ENCODE peak calls at places on chromosome 17, in nine cellular contexts. One of them, this sample, is unnamed.

GRCh38 chr17:71547904-71548303 is 572.9 kb upstream of the SOX9 start:
- DNase-seq in mesendoderm: no peak
- DNase-seq in esophagus squamous epithelium: no peak
- DNase-seq in HCT116: no peak
- DNase-seq in HL-60: no peak
- DNase-seq in transverse colon: no peak
- DNase-seq in body of pancreas: no peak
- DNase-seq in GM23338: no peak
- DNase-seq in sigmoid colon: no peak
- DNase-seq in this sample: no peak

GRCh38 chr17:1907818-1908698 is 78.3 kb downstream of the RPA1 start:
- DNase-seq in mesendoderm: peak; percentile 49
- DNase-seq in esophagus squamous epithelium: no peak
- DNase-seq in HCT116: no peak
- DNase-seq in HL-60: peak; percentile 2
- DNase-seq in transverse colon: no peak
- DNase-seq in body of pancreas: no peak
- DNase-seq in GM23338: peak; percentile 72
- DNase-seq in sigmoid colon: no peak
- DNase-seq in this sample: no peak

GRCh38 chr17:16150251-16150859 is 65.0 kb downstream of the NCOR1 start:
- DNase-seq in mesendoderm: no peak
- DNase-seq in esophagus squamous epithelium: no peak
- DNase-seq in HCT116: peak; percentile 6
- DNase-seq in HL-60: no peak
- DNase-seq in transverse colon: no peak
- DNase-seq in body of pancreas: no peak
- DNase-seq in GM23338: no peak
- DNase-seq in sigmoid colon: no peak
- DNase-seq in this sample: no peak

GRCh38 chr17:79950306-79950705 is 85.4 kb downstream of the TBC1D16 start:
- DNase-seq in mesendoderm: no peak
- DNase-seq in esophagus squamous epithelium: no peak
- DNase-seq in HCT116: no peak
- DNase-seq in HL-60: no peak
- DNase-seq in transverse colon: no peak
- DNase-seq in body of pancreas: peak; percentile 39
- DNase-seq in GM23338: peak; percentile 65
- DNase-seq in sigmoid colon: peak; percentile 41
- DNase-seq in this sample: no peak

GRCh38 chr17:6755731-6756184 is at the start of gene XAF1:
- DNase-seq in mesendoderm: no peak
- DNase-seq in esophagus squamous epithelium: no peak
- DNase-seq in HCT116: no peak
- DNase-seq in HL-60: peak; percentile 13
- DNase-seq in transverse colon: peak; percentile 52
- DNase-seq in body of pancreas: no peak
- DNase-seq in GM23338: no peak
- DNase-seq in sigmoid colon: peak; percentile 68
- DNase-seq in this sample: peak; percentile 49

GRCh38 chr17:72971513-72971880 is 121.0 kb downstream of the SLC39A11 start:
- DNase-seq in mesendoderm: no peak
- DNase-seq in esophagus squamous epithelium: no peak
- DNase-seq in HCT116: no peak
- DNase-seq in HL-60: no peak
- DNase-seq in transverse colon: no peak
- DNase-seq in body of pancreas: no peak
- DNase-seq in GM23338: no peak
- DNase-seq in sigmoid colon: no peak
- DNase-seq in this sample: no peak

GRCh38 chr17:44122825-44123355 is 551 bp downstream of the HDAC5 start:
- DNase-seq in mesendoderm: peak; percentile 65
- DNase-seq in esophagus squamous epithelium: no peak
- DNase-seq in HCT116: no peak
- DNase-seq in HL-60: no peak
- DNase-seq in transverse colon: peak; percentile 25
- DNase-seq in body of pancreas: peak; percentile 33
- DNase-seq in GM23338: peak; percentile 48
- DNase-seq in sigmoid colon: no peak
- DNase-seq in this sample: no peak

GRCh38 chr17:45740553-45741330 is 43.4 kb upstream of the CRHR1 start:
- DNase-seq in mesendoderm: peak; percentile 96
- DNase-seq in esophagus squamous epithelium: no peak
- DNase-seq in HCT116: peak; percentile 89
- DNase-seq in HL-60: peak; percentile 17
- DNase-seq in transverse colon: no peak
- DNase-seq in body of pancreas: no peak
- DNase-seq in GM23338: peak; percentile 97
- DNase-seq in sigmoid colon: peak; percentile 25
- DNase-seq in this sample: peak; percentile 32

GRCh38 chr17:29590979-29591736 is 1.7 kb upstream of the GIT1 start:
- DNase-seq in mesendoderm: peak; percentile 92
- DNase-seq in esophagus squamous epithelium: no peak
- DNase-seq in HCT116: peak; percentile 48
- DNase-seq in HL-60: peak; percentile 18
- DNase-seq in transverse colon: peak; percentile 42
- DNase-seq in body of pancreas: no peak
- DNase-seq in GM23338: peak; percentile 86
- DNase-seq in sigmoid colon: peak; percentile 86
- DNase-seq in this sample: no peak

GRCh38 chr17:48892940-48893645 is 506 bp downstream of the ATP5MC1 start:
- DNase-seq in mesendoderm: no peak
- DNase-seq in esophagus squamous epithelium: no peak
- DNase-seq in HCT116: no peak
- DNase-seq in HL-60: no peak
- DNase-seq in transverse colon: no peak
- DNase-seq in body of pancreas: no peak
- DNase-seq in GM23338: peak; percentile 39
- DNase-seq in sigmoid colon: no peak
- DNase-seq in this sample: no peak

GRCh38 chr17:50834126-50834785 is 1.1 kb upstream of the WFIKKN2 start:
- DNase-seq in mesendoderm: no peak
- DNase-seq in esophagus squamous epithelium: no peak
- DNase-seq in HCT116: no peak
- DNase-seq in HL-60: no peak
- DNase-seq in transverse colon: no peak
- DNase-seq in body of pancreas: no peak
- DNase-seq in GM23338: no peak
- DNase-seq in sigmoid colon: peak; percentile 52
- DNase-seq in this sample: no peak
- H3K4me3 ChIP-seq in mesendoderm: no peak overlapping the region
- H3K4me3 ChIP-seq in esophagus squamous epithelium: no peak overlapping the region
- H3K4me3 ChIP-seq in HCT116: no peak overlapping the region
- H3K4me3 ChIP-seq in HL-60: no peak overlapping the region
- H3K4me3 ChIP-seq in transverse colon: no peak overlapping the region
- H3K4me3 ChIP-seq in body of pancreas: no peak overlapping the region
- H3K4me3 ChIP-seq in GM23338: no peak overlapping the region
- H3K4me3 ChIP-seq in sigmoid colon: peak overlapping the region; percentile 45
- H3K4me3 ChIP-seq in this sample: no peak overlapping the region

GRCh38 chr17:42405963-42406495 is 17.0 kb downstream of the CAVIN1 start:
- DNase-seq in mesendoderm: peak; percentile 72
- DNase-seq in esophagus squamous epithelium: no peak
- DNase-seq in HCT116: no peak
- DNase-seq in HL-60: peak; percentile 76
- DNase-seq in transverse colon: peak; percentile 87
- DNase-seq in body of pancreas: peak; percentile 88
- DNase-seq in GM23338: peak; percentile 92
- DNase-seq in sigmoid colon: peak; percentile 94
- DNase-seq in this sample: peak; percentile 82

GRCh38 chr17:42408076-42408475 is 15.0 kb downstream of the CAVIN1 start:
- DNase-seq in mesendoderm: no peak
- DNase-seq in esophagus squamous epithelium: no peak
- DNase-seq in HCT116: no peak
- DNase-seq in HL-60: no peak
- DNase-seq in transverse colon: no peak
- DNase-seq in body of pancreas: no peak
- DNase-seq in GM23338: peak; percentile 47
- DNase-seq in sigmoid colon: no peak
- DNase-seq in this sample: no peak

GRCh38 chr17:42405076-42405475 is 16.8 kb upstream of the STAT3 start:
- DNase-seq in mesendoderm: no peak
- DNase-seq in esophagus squamous epithelium: no peak
- DNase-seq in HCT116: no peak
- DNase-seq in HL-60: no peak
- DNase-seq in transverse colon: no peak
- DNase-seq in body of pancreas: no peak
- DNase-seq in GM23338: no peak
- DNase-seq in sigmoid colon: no peak
- DNase-seq in this sample: no peak

GRCh38 chr17:42407289-42407836 is 15.7 kb downstream of the CAVIN1 start:
- DNase-seq in mesendoderm: peak; percentile 77
- DNase-seq in esophagus squamous epithelium: peak; percentile 37
- DNase-seq in HCT116: no peak
- DNase-seq in HL-60: peak; percentile 68
- DNase-seq in transverse colon: peak; percentile 86
- DNase-seq in body of pancreas: peak; percentile 92
- DNase-seq in GM23338: peak; percentile 91
- DNase-seq in sigmoid colon: peak; percentile 95
- DNase-seq in this sample: peak; percentile 87

DNA sequence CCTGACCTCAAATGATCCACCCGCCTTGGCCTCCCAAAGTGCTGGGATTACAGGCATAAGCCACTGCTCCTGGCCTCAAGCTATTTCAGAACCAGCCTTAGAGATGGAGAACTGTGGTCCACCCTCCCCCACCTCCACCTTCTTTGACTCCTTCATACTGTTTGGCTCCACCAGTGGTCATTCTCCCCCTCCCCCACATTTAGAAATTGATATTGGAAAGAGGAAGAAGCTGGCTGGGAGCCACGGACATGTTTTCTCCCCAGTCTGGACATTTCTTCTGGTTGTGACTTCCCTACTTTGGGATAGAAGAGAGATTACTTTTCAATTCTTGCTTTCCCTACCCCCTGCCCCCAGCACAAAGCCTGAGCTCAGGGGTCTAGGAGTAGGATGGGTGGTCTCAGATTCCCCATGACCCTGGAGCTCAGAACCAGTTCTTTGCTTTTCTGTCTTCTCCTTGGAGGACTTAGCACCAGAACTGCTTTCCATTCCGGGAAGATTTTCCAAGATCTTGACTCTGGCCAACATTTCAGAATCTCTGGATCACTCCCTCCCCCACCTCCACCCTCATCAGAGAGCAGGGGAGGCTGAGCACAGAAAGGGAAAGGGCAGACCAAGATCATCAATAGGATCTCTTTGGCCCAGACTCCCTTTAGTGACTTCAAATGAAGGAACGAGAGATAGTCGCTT is 16.3 kb downstream of the CAVIN1 start:
- DNase-seq in mesendoderm: no peak
- DNase-seq in esophagus squamous epithelium: no peak
- DNase-seq in HCT116: no peak
- DNase-seq in HL-60: no peak
- DNase-seq in transverse colon: no peak
- DNase-seq in body of pancreas: no peak
- DNase-seq in GM23338: no peak
- DNase-seq in sigmoid colon: no peak
- DNase-seq in this sample: no peak
- H3K27ac ChIP-seq in mesendoderm: no peak overlapping the region
- H3K27ac ChIP-seq in esophagus squamous epithelium: peak overlapping the region; percentile 97
- H3K27ac ChIP-seq in HCT116: peak overlapping the region; percentile 3
- H3K27ac ChIP-seq in HL-60: no peak overlapping the region
- H3K27ac ChIP-seq in transverse colon: peak overlapping the region; percentile 80
- H3K27ac ChIP-seq in body of pancreas: peak overlapping the region; percentile 41
- H3K27ac ChIP-seq in GM23338: peak overlapping the region; percentile 2
- H3K27ac ChIP-seq in sigmoid colon: peak overlapping the region; percentile 98
- H3K27ac ChIP-seq in this sample: peak overlapping the region; percentile 10

DNA sequence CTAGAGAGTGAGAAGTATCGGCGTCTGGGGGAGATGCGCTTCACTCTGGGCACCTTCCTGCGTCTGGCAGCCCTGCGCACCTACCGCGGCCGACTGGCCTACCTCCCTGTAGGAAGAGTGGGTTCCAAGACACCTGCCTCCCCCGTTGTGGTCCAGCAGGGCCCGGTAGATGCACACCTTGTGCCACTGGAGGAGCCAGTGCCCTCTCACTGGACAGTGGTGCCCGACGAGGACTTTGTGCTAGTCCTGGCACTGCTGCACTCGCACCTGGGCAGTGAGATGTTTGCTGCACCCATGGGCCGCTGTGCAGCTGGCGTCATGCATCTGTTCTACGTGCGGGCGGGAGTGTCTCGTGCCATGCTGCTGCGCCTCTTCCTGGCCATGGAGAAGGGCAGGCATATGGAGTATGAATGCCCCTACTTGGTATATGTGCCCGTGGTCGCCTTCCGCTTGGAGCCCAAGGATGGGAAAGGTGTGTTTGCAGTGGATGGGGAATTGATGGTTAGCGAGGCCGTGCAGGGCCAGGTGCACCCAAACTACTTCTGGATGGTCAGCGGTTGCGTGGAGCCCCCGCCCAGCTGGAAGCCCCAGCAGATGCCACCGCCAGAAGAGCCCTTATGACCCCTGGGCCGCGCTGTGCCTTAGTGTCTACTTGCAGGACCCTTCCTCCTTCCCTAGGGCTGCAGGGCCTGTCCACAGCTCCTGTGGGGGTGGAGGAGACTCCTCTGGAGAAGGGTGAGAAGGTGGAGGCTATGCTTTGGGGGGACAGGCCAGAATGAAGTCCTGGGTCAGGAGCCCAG is 2.8 kb downstream of the SPHK1 start:
- DNase-seq in mesendoderm: no peak
- DNase-seq in esophagus squamous epithelium: no peak
- DNase-seq in HCT116: no peak
- DNase-seq in HL-60: no peak
- DNase-seq in transverse colon: no peak
- DNase-seq in body of pancreas: no peak
- DNase-seq in GM23338: no peak
- DNase-seq in sigmoid colon: no peak
- DNase-seq in this sample: no peak
- H3K4me3 ChIP-seq in mesendoderm: no peak overlapping the region
- H3K4me3 ChIP-seq in esophagus squamous epithelium: no peak overlapping the region
- H3K4me3 ChIP-seq in HCT116: no peak overlapping the region
- H3K4me3 ChIP-seq in HL-60: no peak overlapping the region
- H3K4me3 ChIP-seq in transverse colon: no peak overlapping the region
- H3K4me3 ChIP-seq in body of pancreas: no peak overlapping the region
- H3K4me3 ChIP-seq in GM23338: no peak overlapping the region
- H3K4me3 ChIP-seq in sigmoid colon: no peak overlapping the region
- H3K4me3 ChIP-seq in this sample: no peak overlapping the region

DNA sequence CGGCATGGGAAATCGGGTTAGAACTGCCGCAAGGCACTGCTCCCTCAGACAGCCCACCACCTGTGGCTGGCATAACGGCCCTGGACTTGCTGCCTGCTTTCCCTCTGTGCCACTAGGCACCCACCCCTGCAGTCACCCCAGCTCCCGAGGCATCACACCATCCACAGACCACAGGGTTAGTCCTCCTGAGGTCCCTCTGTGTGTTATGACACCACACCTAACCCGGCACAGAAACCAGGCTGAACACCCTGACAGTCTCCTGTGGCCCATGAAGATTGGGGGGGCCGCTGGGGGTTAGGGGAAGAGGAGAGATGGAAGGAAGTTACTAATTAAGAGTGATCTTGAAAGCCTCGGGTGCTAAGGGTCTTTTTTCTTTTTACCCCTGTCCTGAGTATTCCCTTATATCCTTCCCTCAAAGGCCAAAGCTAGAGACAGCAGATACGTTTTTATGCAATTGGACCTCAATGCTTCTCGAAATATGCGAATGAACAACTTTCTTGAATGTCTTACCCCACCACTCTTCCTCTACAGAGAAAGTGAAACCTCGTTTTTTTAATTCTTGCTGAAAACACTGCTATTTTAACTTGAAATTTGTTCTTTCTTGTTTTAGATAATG is 7.0 kb downstream of the CYTH1 start:
- DNase-seq in mesendoderm: no peak
- DNase-seq in esophagus squamous epithelium: no peak
- DNase-seq in HCT116: no peak
- DNase-seq in HL-60: peak; percentile 39
- DNase-seq in transverse colon: peak; percentile 55
- DNase-seq in body of pancreas: no peak
- DNase-seq in GM23338: no peak
- DNase-seq in sigmoid colon: peak; percentile 51
- DNase-seq in this sample: no peak
- H3K27ac ChIP-seq in mesendoderm: no peak overlapping the region
- H3K27ac ChIP-seq in esophagus squamous epithelium: peak overlapping the region; percentile 87
- H3K27ac ChIP-seq in HCT116: no peak overlapping the region
- H3K27ac ChIP-seq in HL-60: peak overlapping the region; percentile 64
- H3K27ac ChIP-seq in transverse colon: peak overlapping the region; percentile 63
- H3K27ac ChIP-seq in body of pancreas: no peak overlapping the region
- H3K27ac ChIP-seq in GM23338: no peak overlapping the region
- H3K27ac ChIP-seq in sigmoid colon: peak overlapping the region; percentile 31
- H3K27ac ChIP-seq in this sample: no peak overlapping the region